ENCODE peak calls at places on chromosomes 2 and 18, in six cellular contexts. X is H1, O is A549, Q is endothelial cell of umbilical vein, H is HCT116, R is K562. M is an unnamed sample.

GRCh38 chr2:172834881-172835280 is 99.2 kb downstream of the RAPGEF4 start:
- DNase-seq in R (no peak), X (no peak), Q (no peak), H (no peak), O (no peak), M (no peak)

GRCh38 chr2:207107551-207107950 is 58.2 kb downstream of the KLF7 start:
- DNase-seq in Q (no peak), O (no peak), R (no peak), X (no peak), H (no peak), M (no peak)

GRCh38 chr18:48514786-48515185 is 24.0 kb upstream of the CTIF start:
- DNase-seq in O (no peak), Q (no peak), H (no peak), X (no peak), R (no peak), M (no peak)

GRCh38 chr2:47002480-47003381 is 87.1 kb upstream of the MCFD2 start:
- DNase-seq in X (no peak), O (no peak), R (no peak), H (no peak), Q (no peak), M (peak; percentile 69)

GRCh38 chr2:88540346-88540745 is 86.9 kb downstream of the EIF2AK3 start:
- DNase-seq in H (no peak), R (no peak), Q (no peak), X (no peak), O (no peak), M (peak; percentile 20)

GRCh38 chr2:101989740-101990460 is 1.9 kb upstream of the IL1R2 start:
- DNase-seq in X (no peak), Q (no peak), O (no peak), H (no peak), R (no peak), M (no peak)

GRCh38 chr2:233210843-233211600 is 40.5 kb upstream of the ATG16L1 start:
- DNase-seq in Q (peak; percentile 72), H (peak; percentile 62), X (no peak), O (no peak), R (no peak), M (no peak)

GRCh38 chr2:208356846-208357574 is 49.6 kb upstream of the PTH2R start:
- DNase-seq in H (no peak), R (no peak), Q (no peak), O (no peak), X (no peak), M (no peak)

GRCh38 chr2:74037379-74037860 is 52.7 kb downstream of the TET3 start:
- DNase-seq in O (no peak), X (no peak), R (peak; percentile 73), Q (no peak), H (no peak), M (peak; percentile 92)

GRCh38 chr2:65789923-65790675 is 357.7 kb upstream of the SPRED2 start:
- DNase-seq in Q (no peak), R (no peak), O (no peak), H (no peak), X (no peak), M (no peak)

GRCh38 chr2:64730551-64731305 is 77.0 kb upstream of the SERTAD2 start:
- DNase-seq in Q (peak; percentile 92), H (no peak), R (no peak), O (no peak), X (no peak), M (peak; percentile 42)

GRCh38 chr2:64700133-64700809 is 46.6 kb upstream of the SERTAD2 start:
- DNase-seq in X (no peak), Q (no peak), H (no peak), R (no peak), O (no peak), M (peak; percentile 41)

GRCh38 chr18:5546660-5547059 is 2.9 kb upstream of the EPB41L3 start:
- DNase-seq in R (no peak), O (no peak), H (no peak), X (no peak), Q (peak; percentile 76), M (peak; percentile 19)

GRCh38 chr2:288002-288742 is at the start of gene ALKAL2:
- DNase-seq in O (no peak), Q (no peak), R (no peak), H (no peak), X (no peak), M (no peak)

GRCh38 chr2:11742317-11742701 is 4.1 kb upstream of the LPIN1 start:
- DNase-seq in R (no peak), Q (no peak), H (no peak), O (no peak), X (no peak), M (no peak)

GRCh38 chr2:83971547-83971946 is 487.5 kb downstream of the SUCLG1 start:
- DNase-seq in R (peak; percentile 73), H (no peak), Q (no peak), X (no peak), O (no peak), M (no peak)

GRCh38 chr2:126634273-126634861 is 21.6 kb upstream of the GYPC start:
- DNase-seq in H (peak; percentile 4), Q (no peak), O (no peak), X (no peak), R (no peak), M (peak; percentile 21)

GRCh38 chr2:232528746-232529445 is 2.9 kb downstream of the CHRND start:
- DNase-seq in R (no peak), Q (no peak), O (no peak), X (no peak), H (no peak), M (no peak)

GRCh38 chr2:99656938-99657337 is 167.1 kb upstream of the REV1 start:
- DNase-seq in Q (no peak), R (no peak), O (no peak), H (no peak), X (no peak), M (no peak)

GRCh38 chr2:108320326-108320932 is 31.7 kb downstream of the SULT1C2 start:
- DNase-seq in Q (no peak), O (no peak), R (no peak), H (no peak), X (no peak), M (no peak)

GRCh38 chr18:80223581-80224148 is 23.6 kb downstream of the PARD6G start:
- DNase-seq in X (no peak), Q (no peak), O (no peak), R (no peak), H (no peak), M (no peak)

GRCh38 chr2:173652311-173652710 is 297.6 kb downstream of the CDCA7 start:
- DNase-seq in R (no peak), Q (no peak), H (peak; percentile 85), O (peak; percentile 60), X (no peak), M (no peak)

GRCh38 chr2:164388511-164388910 is 232.8 kb downstream of the GRB14 start:
- DNase-seq in Q (peak; percentile 77), X (peak; percentile 44), H (no peak), R (no peak), O (peak; percentile 3), M (peak; percentile 45)

GRCh38 chr18:65983750-65984149 is 232.9 kb downstream of the CDH7 start:
- DNase-seq in Q (peak; percentile 3), X (no peak), H (no peak), O (no peak), R (no peak), M (peak; percentile 6)

GRCh38 chr2:85954918-85955420 is 66.2 kb upstream of the ST3GAL5 start:
- DNase-seq in X (no peak), H (no peak), O (no peak), Q (no peak), R (no peak), M (no peak)

GRCh38 chr2:11128258-11128951 is 26.9 kb upstream of the SLC66A3 start:
- DNase-seq in Q (peak; percentile 92), X (no peak), H (no peak), R (no peak), O (no peak), M (no peak)

GRCh38 chr2:71666094-71666474 is 212.7 kb downstream of the DYSF start:
- DNase-seq in X (no peak), R (no peak), O (no peak), H (no peak), Q (no peak), M (no peak)

GRCh38 chr2:72954376-72955187 is 37.3 kb downstream of the EMX1 start:
- DNase-seq in H (no peak), R (no peak), X (no peak), Q (no peak), O (no peak), M (peak; percentile 74)
- H3K4me3 ChIP-seq in H (no peak overlapping the region), R (no peak overlapping the region), X (no peak overlapping the region), Q (no peak overlapping the region), O (no peak overlapping the region), M (peak overlapping the region; percentile 32)

DNA sequence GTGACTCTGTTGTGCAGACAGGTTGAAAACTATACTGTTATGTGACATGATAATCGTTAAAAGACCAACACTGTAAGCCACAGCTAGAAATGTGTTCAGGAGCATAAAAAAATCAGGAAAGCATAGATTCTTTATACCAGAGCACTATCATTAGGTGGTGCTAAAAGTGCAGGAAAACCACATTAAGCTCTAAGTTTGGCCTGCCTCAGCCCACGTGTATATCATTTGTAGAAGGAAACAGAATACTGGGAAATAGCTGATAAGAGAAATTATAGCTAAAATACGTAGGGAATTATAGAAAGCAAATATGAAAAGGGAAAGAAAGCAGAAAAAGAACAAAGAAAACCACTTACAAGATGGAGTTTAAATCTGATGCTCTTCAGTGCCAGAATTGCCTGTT is 26.5 kb upstream of the C2orf74 start:
- DNase-seq in X (no peak), Q (peak; percentile 58), R (no peak), H (peak; percentile 13), O (no peak), M (peak; percentile 62)
- TF ChIP-seq MAX in X (no peak), Q (no peak), R (no peak), H (peak; percentile 38), O (peak; percentile 33), M (peak; percentile 76)

GRCh38 chr2:9000442-9000841 is 3.0 kb downstream of the MBOAT2 start:
- DNase-seq in R (no peak), H (no peak), X (no peak), Q (no peak), O (no peak), M (no peak)

GRCh38 chr2:9001229-9001628 is 2.3 kb downstream of the MBOAT2 start:
- DNase-seq in X (no peak), Q (peak; percentile 48), H (no peak), R (no peak), O (peak; percentile 20), M (no peak)

GRCh38 chr2:9002637-9003365 is 683 bp downstream of the MBOAT2 start:
- DNase-seq in O (no peak), X (no peak), H (no peak), Q (peak; percentile 33), R (no peak), M (peak; percentile 26)

GRCh38 chr2:9002313-9002636 is 1.2 kb downstream of the MBOAT2 start:
- DNase-seq in R (no peak), H (no peak), Q (no peak), O (no peak), X (no peak), M (no peak)

GRCh38 chr2:9001778-9002177 is 1.7 kb downstream of the MBOAT2 start:
- DNase-seq in H (no peak), Q (no peak), O (no peak), R (no peak), X (no peak), M (no peak)
- H3K4me3 ChIP-seq in H (no peak overlapping the region), Q (no peak overlapping the region), O (no peak overlapping the region), R (peak overlapping the region; percentile 68), X (no peak overlapping the region), M (no peak overlapping the region)

DNA sequence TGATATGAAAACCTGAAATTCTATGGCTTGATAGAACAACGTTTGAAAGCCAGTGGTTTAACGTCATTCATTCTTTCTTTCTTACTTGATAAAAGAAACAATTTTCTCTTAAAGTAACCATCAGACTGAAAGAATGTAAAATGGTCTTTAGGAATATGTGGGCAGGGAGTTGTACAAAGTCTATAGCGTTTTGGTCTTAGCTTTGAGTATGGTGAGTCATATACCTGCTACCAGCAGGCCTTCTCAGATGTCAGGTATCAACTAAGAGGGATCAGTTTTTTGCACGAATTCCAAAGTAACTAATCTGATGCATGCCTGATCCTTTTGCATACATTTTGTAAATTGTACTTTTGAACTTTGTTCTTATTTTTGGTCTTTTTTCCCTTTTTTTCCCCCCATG is 101.5 kb upstream of the DSEL start:
- DNase-seq in Q (no peak), O (no peak), H (no peak), X (no peak), R (no peak), M (no peak)
- TF ChIP-seq MAX in Q (no peak), O (no peak), H (no peak), X (no peak), R (no peak), M (no peak)

M was measured in NB4.